ENCODE peak calls at places on chromosomes 4 and X, in seven cellular contexts. P is astrocyte of the spinal cord; I is WTC11; J is CD4-positive, alpha-beta T cell; O is transverse colon; E is GM12865; K is GM10248. N is an unnamed sample.

GRCh38 chrX:107728342-107729099 is 47.1 kb downstream of the TSC22D3 start:
- DNase-seq in I (no peak), P (no peak), O (no peak), K (no peak), E (no peak), J (no peak), N (no peak)

GRCh38 chrX:37060999-37061398 is 52.8 kb downstream of the FAM47C start:
- DNase-seq in J (no peak), O (no peak), I (no peak), P (peak), K (peak), E (peak), N (no peak)

GRCh38 chr4:19159874-19160273 is 1091.8 kb upstream of the SLIT2 start:
- DNase-seq in P (no peak), O (no peak), K (no peak), E (no peak), J (no peak), I (no peak), N (no peak)

GRCh38 chrX:40581333-40581910 is 652 bp downstream of the ATP6AP2 start:
- DNase-seq in O (no peak), I (no peak), J (no peak), E (no peak), K (no peak), P (peak), N (no peak)

GRCh38 chr4:16750882-16751642 is 147.4 kb downstream of the LDB2 start:
- DNase-seq in J (no peak), O (no peak), E (no peak), K (no peak), P (no peak), I (no peak), N (no peak)

GRCh38 chr4:82630079-82630478 is 68.3 kb upstream of the TMEM150C start:
- DNase-seq in P (no peak), E (no peak), K (no peak), I (no peak), O (no peak), J (no peak), N (no peak)

GRCh38 chrX:83535417-83536244 is 27.5 kb downstream of the POU3F4 start:
- DNase-seq in I (no peak), O (no peak), J (no peak), K (no peak), E (peak), P (peak), N (no peak)

GRCh38 chr4:182085051-182085480 is 158.1 kb upstream of the TENM3 start:
- DNase-seq in P (peak), O (no peak), I (no peak), E (no peak), J (no peak), K (no peak), N (no peak)

GRCh38 chrX:13487731-13488505 is 81.5 kb upstream of the EGFL6 start:
- DNase-seq in E (peak), K (peak), J (peak), P (peak), I (peak), O (peak), N (no peak)

GRCh38 chr4:93772858-93773257 is 55.7 kb upstream of the ATOH1 start:
- DNase-seq in P (no peak), E (no peak), K (no peak), J (no peak), O (no peak), I (no peak), N (no peak)

GRCh38 chr4:85659626-85660213 is 184.8 kb downstream of the ARHGAP24 start:
- DNase-seq in E (no peak), I (no peak), K (no peak), P (no peak), J (no peak), O (no peak), N (no peak)

GRCh38 chrX:103628386-103629290 is at the start of gene TCEAL1:
- DNase-seq in P (peak), J (peak), E (peak), O (peak), I (peak), K (peak), N (peak)

GRCh38 chrX:37380920-37381319 is 31.8 kb downstream of the PRRG1 start:
- DNase-seq in J (no peak), K (no peak), I (no peak), O (no peak), E (no peak), P (peak), N (no peak)

GRCh38 chr4:128355301-128355700 is 67.7 kb upstream of the PGRMC2 start:
- DNase-seq in O (no peak), I (no peak), J (no peak), K (no peak), P (no peak), E (no peak), N (no peak)

GRCh38 chr4:98448923-98449322 is 187.7 kb downstream of the RAP1GDS1 start:
- DNase-seq in J (peak), O (peak), P (no peak), E (peak), K (no peak), I (no peak), N (no peak)

GRCh38 chrX:77628294-77629025 is 157.6 kb downstream of the ATRX start:
- DNase-seq in K (no peak), O (no peak), E (no peak), I (no peak), P (peak), J (no peak), N (no peak)

GRCh38 chrX:106955004-106955772 is 35.0 kb downstream of the CLDN2 start:
- DNase-seq in P (peak), K (no peak), O (no peak), J (no peak), I (no peak), E (no peak), N (no peak)

GRCh38 chrX:11724122-11725017 is 33.7 kb upstream of the MSL3 start:
- DNase-seq in K (peak), J (no peak), I (no peak), P (peak), O (no peak), E (peak), N (no peak)

GRCh38 chrX:107676559-107677378 is 48.5 kb downstream of the PRPS1 start:
- DNase-seq in J (peak), I (no peak), K (no peak), E (no peak), P (peak), O (peak), N (no peak)

DNA sequence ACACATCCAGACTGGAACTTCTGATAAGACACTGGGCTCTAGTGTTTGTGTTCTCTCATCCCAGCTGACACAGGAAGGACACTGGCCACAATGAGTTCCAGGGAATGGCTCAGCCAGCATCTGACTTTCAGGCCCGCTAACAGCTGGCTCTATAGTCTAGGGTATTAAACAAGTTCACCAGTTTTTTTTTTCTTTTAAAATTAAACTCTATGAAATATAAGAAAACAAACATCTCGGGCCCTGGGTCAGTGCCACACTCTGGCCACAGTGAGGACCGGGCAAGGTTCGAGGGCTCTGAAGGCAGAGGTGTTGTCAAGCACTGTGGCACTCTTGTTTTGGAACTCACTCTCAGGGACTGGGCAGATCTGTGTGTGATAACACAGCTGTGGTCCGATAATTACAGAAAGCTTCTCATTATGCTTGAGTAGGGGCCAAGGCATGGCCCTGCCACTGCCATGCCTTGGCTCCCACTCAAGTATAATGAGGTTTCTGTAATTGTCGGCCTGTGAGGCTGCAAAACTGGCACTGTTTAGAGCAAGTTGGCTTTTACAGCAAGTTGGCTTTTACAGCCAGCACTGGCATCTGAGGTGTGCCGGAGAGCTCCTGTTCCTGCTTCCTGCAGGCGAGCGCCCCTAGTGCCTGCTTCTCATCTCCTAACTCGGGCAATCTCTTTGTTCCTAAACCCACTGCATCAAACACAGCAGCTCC is 62.8 kb downstream of the PPP1R2C start:
- DNase-seq in E (no peak), J (peak), K (no peak), P (peak), I (peak), O (peak), N (peak)
- TF ChIP-seq CTCF in E (no peak), J (peak), K (no peak), P (peak), I (no peak), O (peak), N (peak)

GRCh38 chr4:23360718-23361117 is 529.1 kb downstream of the PPARGC1A start:
- DNase-seq in P (no peak), O (no peak), I (no peak), E (no peak), K (no peak), J (no peak), N (no peak)

GRCh38 chr4:23366207-23366906 is 523.5 kb downstream of the PPARGC1A start:
- DNase-seq in P (no peak), K (no peak), J (no peak), E (no peak), I (no peak), O (no peak), N (no peak)

GRCh38 chr4:23364167-23364566 is 525.7 kb downstream of the PPARGC1A start:
- DNase-seq in O (no peak), P (no peak), I (no peak), K (no peak), J (no peak), E (no peak), N (no peak)

GRCh38 chr4:23365086-23365485 is 524.8 kb downstream of the PPARGC1A start:
- DNase-seq in P (no peak), K (no peak), O (no peak), J (no peak), I (no peak), E (no peak), N (no peak)

GRCh38 chr4:23361453-23361852 is 528.4 kb downstream of the PPARGC1A start:
- DNase-seq in I (no peak), O (no peak), P (no peak), E (no peak), K (no peak), J (no peak), N (no peak)
- TF ChIP-seq CTCF in I (no peak), O (no peak), P (no peak), E (no peak), K (no peak), J (no peak), N (no peak)

GRCh38 chr4:161419822-161420221 is 744.0 kb downstream of the FSTL5 start:
- DNase-seq in K (no peak), O (no peak), E (peak), P (no peak), J (no peak), I (peak), N (no peak)
- TF ChIP-seq CTCF in K (no peak), O (no peak), E (peak), P (peak), J (no peak), I (peak), N (no peak)

GRCh38 chr4:65370709-65371108 is 299.6 kb downstream of the EPHA5 start:
- DNase-seq in I (no peak), K (no peak), P (no peak), O (no peak), E (no peak), J (no peak), N (no peak)
- TF ChIP-seq CTCF in I (no peak), K (no peak), P (no peak), O (no peak), E (no peak), J (no peak), N (no peak)

GRCh38 chr4:156374894-156375293 is 421.2 kb upstream of the CTSO start:
- DNase-seq in K (no peak), P (no peak), J (no peak), E (no peak), O (no peak), I (no peak), N (no peak)

GRCh38 chr4:156374069-156374468 is 420.4 kb upstream of the CTSO start:
- DNase-seq in O (no peak), E (no peak), P (no peak), J (no peak), K (no peak), I (no peak), N (no peak)

GRCh38 chr4:156378053-156378665 is 424.5 kb upstream of the CTSO start:
- DNase-seq in K (peak), J (no peak), I (peak), E (peak), O (no peak), P (peak), N (no peak)

GRCh38 chr4:156377036-156377700 is 423.5 kb upstream of the CTSO start:
- DNase-seq in I (no peak), J (no peak), K (no peak), E (no peak), O (no peak), P (peak), N (no peak)
- TF ChIP-seq CTCF in I (no peak), J (no peak), K (no peak), E (no peak), O (no peak), P (no peak), N (no peak)

GRCh38 chrX:85611926-85612325 is 232.5 kb upstream of the POF1B start:
- DNase-seq in O (no peak), J (no peak), E (no peak), P (peak), K (peak), I (no peak), N (no peak)
- TF ChIP-seq CTCF in O (no peak), J (no peak), E (no peak), P (no peak), K (peak), I (no peak), N (peak)

GRCh38 chr4:23894021-23894420 is 4.2 kb upstream of the PPARGC1A start:
- DNase-seq in O (no peak), K (no peak), J (no peak), P (no peak), E (no peak), I (no peak), N (no peak)

GRCh38 chr4:23899565-23899964 is 9.7 kb upstream of the PPARGC1A start:
- DNase-seq in E (no peak), O (peak), K (no peak), P (no peak), J (no peak), I (no peak), N (no peak)

GRCh38 chr4:23900636-23901035 is 10.8 kb upstream of the PPARGC1A start:
- DNase-seq in K (no peak), O (no peak), E (no peak), J (no peak), I (no peak), P (no peak), N (no peak)

GRCh38 chr4:23902203-23902602 is 12.4 kb upstream of the PPARGC1A start:
- DNase-seq in I (peak), O (no peak), P (no peak), E (no peak), K (no peak), J (no peak), N (no peak)

DNA sequence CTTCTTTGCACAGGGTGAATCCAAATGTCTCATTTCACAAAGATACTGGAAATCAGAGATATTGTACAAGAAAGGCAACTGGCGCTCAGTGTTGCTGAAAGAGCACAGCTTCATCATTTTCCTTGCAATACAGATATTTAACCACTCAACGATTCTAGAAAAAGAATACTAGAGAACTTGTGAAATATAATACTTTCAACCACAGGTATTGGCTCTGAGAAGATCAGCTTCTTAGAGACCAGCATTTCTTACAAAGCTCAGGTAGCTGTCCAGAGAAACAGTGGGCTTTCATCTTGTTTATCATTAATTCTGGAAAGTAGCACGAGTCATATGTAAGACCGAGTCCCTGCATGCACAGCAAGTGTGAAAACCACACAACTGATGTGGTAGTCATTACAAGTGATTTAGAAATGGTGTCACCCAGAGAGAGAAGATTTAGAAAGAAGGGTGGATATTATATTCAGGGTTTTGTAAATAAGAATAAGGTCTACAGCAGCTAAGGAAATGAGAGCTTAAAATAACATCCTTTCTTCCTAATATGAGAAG is 7.8 kb upstream of the PPARGC1A start:
- DNase-seq in I (no peak), J (no peak), P (no peak), E (no peak), K (no peak), O (no peak), N (no peak)
- TF ChIP-seq CTCF in I (no peak), J (no peak), P (no peak), E (no peak), K (no peak), O (no peak), N (no peak)